ENCODE peak calls at places on chromosomes 4 and X, in eight cellular contexts. N is stimulated activated CD8-positive, alpha-beta memory T cell treated with anti-CD3 and anti-CD28 coated beads, Interleukin-7, amount 100 ng/mL, for 1 hour; L is NCI-H748 treated with DMSO at 0.1 percent for 48 hours; W is MM.1S; D is AG09319; Z is neural crest cell; Q is SW480; E is mesenchymal stem cell. X is an unnamed sample.

GRCh38 chr4:55393461-55394320 is 2.1 kb upstream of the TMEM165 start:
- DNase-seq in Z (no peak), W (no peak), L (no peak), D (no peak), Q (no peak), N (no peak), E (no peak), X (no peak)

GRCh38 chr4:151917145-151917775 is 156.5 kb upstream of the GATB start:
- DNase-seq in Z (no peak), D (no peak), L (no peak), W (no peak), Q (no peak), E (peak; percentile 73), N (no peak), X (no peak)

GRCh38 chrX:123859828-123860505 is at the start of gene XIAP:
- DNase-seq in Z (peak; percentile 56), W (peak; percentile 75), E (peak; percentile 93), D (peak; percentile 72), Q (peak; percentile 90), L (peak; percentile 74), N (peak; percentile 32), X (peak; percentile 76)

GRCh38 chrX:22748093-22748999 is 251.4 kb upstream of the DDX53 start:
- DNase-seq in D (no peak), Q (peak; percentile 32), E (peak; percentile 42), N (no peak), W (peak; percentile 37), L (peak; percentile 49), Z (peak; percentile 61), X (peak; percentile 58)

GRCh38 chr4:41307633-41308032 is 50.9 kb downstream of the UCHL1 start:
- DNase-seq in N (no peak), Q (no peak), W (no peak), L (no peak), D (no peak), Z (no peak), E (no peak), X (no peak)

GRCh38 chr4:177945235-177945634 is 503.0 kb upstream of the AGA start:
- DNase-seq in Q (no peak), L (no peak), W (no peak), N (no peak), E (no peak), D (no peak), Z (no peak), X (no peak)

GRCh38 chr4:99949999-99950912 is at the start of gene H2AZ1:
- DNase-seq in D (peak; percentile 98), E (peak; percentile 99), N (peak; percentile 91), L (peak; percentile 93), Q (peak; percentile 96), W (peak; percentile 99), Z (peak; percentile 97), X (peak; percentile 97)

GRCh38 chr4:72205831-72206230 is 174.0 kb downstream of the NPFFR2 start:
- DNase-seq in Q (no peak), D (no peak), Z (no peak), E (no peak), N (no peak), W (no peak), L (no peak), X (no peak)

GRCh38 chrX:84133023-84133422 is 55.0 kb downstream of the RPS6KA6 start:
- DNase-seq in L (no peak), N (no peak), D (no peak), Q (no peak), W (no peak), Z (no peak), E (no peak), X (no peak)

GRCh38 chr4:99887837-99888236 is 6.4 kb downstream of the LAMTOR3 start:
- DNase-seq in L (no peak), N (no peak), Z (no peak), E (peak; percentile 60), D (no peak), W (no peak), Q (no peak), X (no peak)

GRCh38 chrX:144896323-144896722 is 351.0 kb upstream of the SPANXN1 start:
- DNase-seq in D (no peak), N (no peak), W (peak; percentile 20), E (peak; percentile 5), Z (no peak), Q (no peak), L (no peak), X (no peak)

GRCh38 chr4:161320377-161320776 is 843.4 kb downstream of the FSTL5 start:
- DNase-seq in L (peak; percentile 3), D (no peak), E (peak; percentile 13), Q (no peak), Z (peak; percentile 11), N (no peak), W (peak; percentile 45), X (peak; percentile 11)

GRCh38 chr4:41205854-41206460 is 8.4 kb downstream of the APBB2 start:
- DNase-seq in L (no peak), E (no peak), Z (no peak), D (no peak), Q (no peak), N (no peak), W (no peak), X (no peak)

GRCh38 chr4:147683172-147683571 is 791 bp downstream of the PRMT9 start:
- DNase-seq in W (peak; percentile 42), Q (peak; percentile 8), L (no peak), Z (no peak), E (peak; percentile 57), N (no peak), D (no peak), X (peak; percentile 11)

GRCh38 chrX:151974336-151975227 is at the start of gene GABRE:
- DNase-seq in D (no peak), Q (peak; percentile 7), E (peak; percentile 22), N (no peak), W (peak; percentile 27), L (no peak), Z (peak; percentile 12), X (peak; percentile 74)

X was measured in nephron progenitor cell.